ENCODE peak calls at places on chromosome 1, in seven cellular contexts. T is ovary; P is effector memory CD4-positive, alpha-beta T cell; D is epithelial cell of esophagus; J is mammary epithelial cell; O is AG04449; X is lower lobe of right lung. R is an unnamed sample.

GRCh38 chr1:92858564-92859399 is 26.9 kb downstream of the RPL5 start:
- DNase-seq in T (no peak), P (peak), D (peak), J (peak), O (peak), X (no peak), R (peak)

GRCh38 chr1:220631238-220631842 is 58.8 kb upstream of the C1orf115 start:
- DNase-seq in T (no peak), P (no peak), D (peak), J (peak), O (no peak), X (no peak), R (no peak)

GRCh38 chr1:42085596-42085995 is 67.6 kb upstream of the GUCA2B start:
- DNase-seq in T (no peak), P (no peak), D (peak), J (no peak), O (peak), X (no peak), R (no peak)

GRCh38 chr1:71307451-71307850 is 226.6 kb upstream of the ZRANB2 start:
- DNase-seq in T (no peak), P (no peak), D (peak), J (peak), O (peak), X (no peak), R (peak)

GRCh38 chr1:99748419-99748818 is 18.0 kb downstream of the FRRS1 start:
- DNase-seq in T (no peak), P (no peak), D (peak), J (no peak), O (no peak), X (no peak), R (no peak)

GRCh38 chr1:241591317-241591716 is 48.9 kb downstream of the CHML start:
- DNase-seq in T (no peak), P (no peak), D (peak), J (peak), O (no peak), X (no peak), R (no peak)

GRCh38 chr1:50959303-50959912 is 659 bp downstream of the FAF1 start:
- DNase-seq in T (peak), P (no peak), D (peak), J (peak), O (no peak), X (no peak), R (no peak)

GRCh38 chr1:18645172-18646090 is 14.8 kb downstream of the PAX7 start:
- DNase-seq in T (no peak), P (no peak), D (no peak), J (no peak), O (no peak), X (no peak), R (no peak)

GRCh38 chr1:13832100-13832499 is 132.1 kb downstream of the PRDM2 start:
- DNase-seq in T (no peak), P (no peak), D (no peak), J (no peak), O (no peak), X (no peak), R (no peak)

GRCh38 chr1:203891950-203892349 is 30.6 kb downstream of the SNRPE start:
- DNase-seq in T (no peak), P (no peak), D (no peak), J (no peak), O (no peak), X (no peak), R (no peak)

GRCh38 chr1:203888807-203889251 is 27.4 kb downstream of the SNRPE start:
- DNase-seq in T (no peak), P (no peak), D (peak), J (peak), O (no peak), X (no peak), R (peak)
- H3K4me3 ChIP-seq in T (no peak), P (no peak), D (no peak), J (no peak), O (no peak), X (no peak), R (no peak)

DNA sequence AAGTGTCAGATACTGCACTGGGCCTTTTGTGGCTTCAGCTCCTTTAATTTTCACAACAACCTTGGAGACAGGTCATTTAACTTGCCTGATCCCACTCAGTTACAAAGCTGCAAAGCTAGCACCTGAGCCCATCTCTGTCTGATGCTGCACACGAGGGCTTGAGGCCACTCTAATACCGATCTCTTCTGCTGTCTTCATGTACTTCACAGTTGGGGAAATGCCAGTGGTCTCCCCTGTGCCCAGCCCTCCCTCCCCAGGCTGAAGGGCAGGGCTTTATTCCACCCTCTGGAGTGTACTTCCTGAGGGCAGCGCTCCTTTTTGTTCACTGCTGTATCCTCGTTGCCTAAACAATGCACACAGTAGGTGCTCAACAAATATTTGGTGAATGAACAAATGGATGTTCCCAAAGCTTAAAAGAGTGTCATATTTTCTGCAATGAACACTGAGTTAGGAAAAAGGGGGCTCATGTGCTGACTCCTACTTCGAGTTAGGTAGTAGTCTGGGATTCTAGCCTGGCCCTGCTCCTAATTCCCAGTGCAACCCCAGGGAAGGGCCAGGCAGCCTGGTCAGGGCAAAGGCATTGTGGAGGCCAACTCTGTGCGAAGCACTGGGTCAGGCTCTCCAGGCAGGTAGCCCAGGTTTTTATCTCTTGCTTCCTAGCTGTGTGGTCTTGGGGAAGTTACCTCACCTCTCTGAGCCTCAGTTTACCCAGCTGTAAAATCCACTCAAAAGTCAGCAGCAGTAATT is 1.1 kb downstream of the TMCO4 start:
- DNase-seq in T (no peak), P (no peak), D (no peak), J (no peak), O (no peak), X (no peak), R (no peak)
- H3K4me3 ChIP-seq in T (peak), P (peak), D (no peak), J (no peak), O (peak), X (peak), R (peak)

GRCh38 chr1:25989440-25989839 is 8.4 kb downstream of the PAFAH2 start:
- DNase-seq in T (no peak), P (no peak), D (no peak), J (no peak), O (no peak), X (no peak), R (no peak)
- H3K4me3 ChIP-seq in T (no peak), P (no peak), D (no peak), J (no peak), O (no peak), X (no peak), R (no peak)

GRCh38 chr1:36083635-36084501 is at the start of gene TEKT2:
- DNase-seq in T (peak), P (no peak), D (no peak), J (no peak), O (no peak), X (no peak), R (no peak)

GRCh38 chr1:36086529-36087232 is 2.0 kb upstream of the ADPRS start:
- DNase-seq in T (no peak), P (no peak), D (no peak), J (no peak), O (no peak), X (no peak), R (no peak)

GRCh38 chr1:36084502-36085115 is 715 bp downstream of the TEKT2 start:
- DNase-seq in T (no peak), P (no peak), D (no peak), J (no peak), O (no peak), X (no peak), R (no peak)

GRCh38 chr1:36085686-36086526 is 2.0 kb downstream of the TEKT2 start:
- DNase-seq in T (no peak), P (no peak), D (no peak), J (no peak), O (no peak), X (no peak), R (no peak)

GRCh38 chr1:36085126-36085525 is 1.2 kb downstream of the TEKT2 start:
- DNase-seq in T (no peak), P (no peak), D (no peak), J (no peak), O (no peak), X (no peak), R (no peak)
- H3K4me3 ChIP-seq in T (no peak), P (no peak), D (no peak), J (no peak), O (no peak), X (no peak), R (no peak)

GRCh38 chr1:44785027-44785376 is 3.0 kb downstream of the BEST4 start:
- DNase-seq in T (peak), P (no peak), D (no peak), J (no peak), O (no peak), X (peak), R (no peak)
- H3K4me3 ChIP-seq in T (no peak), P (peak), D (no peak), J (no peak), O (no peak), X (no peak), R (no peak)

GRCh38 chr1:3868464-3869006 is 11.3 kb downstream of the DFFB start:
- DNase-seq in T (no peak), P (no peak), D (no peak), J (no peak), O (no peak), X (peak), R (no peak)

GRCh38 chr1:3871451-3871805 is 14.2 kb downstream of the DFFB start:
- DNase-seq in T (no peak), P (no peak), D (no peak), J (no peak), O (no peak), X (peak), R (no peak)

GRCh38 chr1:3869751-3870301 is 12.6 kb downstream of the DFFB start:
- DNase-seq in T (no peak), P (no peak), D (no peak), J (no peak), O (no peak), X (peak), R (no peak)

GRCh38 chr1:3874736-3875135 is 17.5 kb downstream of the DFFB start:
- DNase-seq in T (no peak), P (no peak), D (no peak), J (no peak), O (no peak), X (peak), R (no peak)

GRCh38 chr1:3872546-3872945 is 15.3 kb downstream of the DFFB start:
- DNase-seq in T (no peak), P (no peak), D (no peak), J (no peak), O (no peak), X (peak), R (no peak)
- H3K4me3 ChIP-seq in T (no peak), P (no peak), D (no peak), J (no peak), O (no peak), X (no peak), R (no peak)

R was measured in skeletal muscle cell.